ENCODE peak calls at places on chromosomes 5 and 9, in five cellular contexts. W is K562, I is SK-N-SH, A is HL-60, P is HCT116. V is an unnamed sample.
A peak's percentile ranks its signal among the peaks of the same experiment; 100 is the strongest.

GRCh38 chr5:151058891-151059611 is 21.8 kb downstream of the TNIP1 start:
- DNase-seq in W (no peak), I (no peak), A (peak; percentile 60), P (no peak), V (no peak)

GRCh38 chr5:141475625-141476131 is at the start of gene PCDHGC3:
- DNase-seq in W (peak; percentile 16), I (peak; percentile 90), A (peak; percentile 57), P (no peak), V (peak; percentile 95)

GRCh38 chr9:112493738-112494137 is 7.1 kb downstream of the KIAA1958 start:
- DNase-seq in W (no peak), I (no peak), A (no peak), P (no peak), V (no peak)

GRCh38 chr5:96257904-96258303 is 175.1 kb downstream of the PCSK1 start:
- DNase-seq in W (no peak), I (no peak), A (no peak), P (no peak), V (no peak)

GRCh38 chr5:169223595-169223953 is 77.4 kb downstream of the SLIT3 start:
- DNase-seq in W (no peak), I (no peak), A (no peak), P (no peak), V (no peak)

GRCh38 chr5:151295138-151295537 is 8.4 kb downstream of the SLC36A3 start:
- DNase-seq in W (no peak), I (no peak), A (peak; percentile 63), P (no peak), V (no peak)

GRCh38 chr5:138955013-138955660 is 80.0 kb upstream of the LRRTM2 start:
- DNase-seq in W (no peak), I (peak; percentile 59), A (no peak), P (no peak), V (no peak)

GRCh38 chr9:68631811-68632210 is 73.2 kb upstream of the PIP5K1B start:
- DNase-seq in W (no peak), I (no peak), A (no peak), P (no peak), V (no peak)

GRCh38 chr5:104429911-104430310 is 867.3 kb upstream of the NUDT12 start:
- DNase-seq in W (no peak), I (no peak), A (no peak), P (no peak), V (no peak)

GRCh38 chr5:104431946-104432345 is 869.4 kb upstream of the NUDT12 start:
- DNase-seq in W (no peak), I (peak; percentile 50), A (no peak), P (no peak), V (no peak)

DNA sequence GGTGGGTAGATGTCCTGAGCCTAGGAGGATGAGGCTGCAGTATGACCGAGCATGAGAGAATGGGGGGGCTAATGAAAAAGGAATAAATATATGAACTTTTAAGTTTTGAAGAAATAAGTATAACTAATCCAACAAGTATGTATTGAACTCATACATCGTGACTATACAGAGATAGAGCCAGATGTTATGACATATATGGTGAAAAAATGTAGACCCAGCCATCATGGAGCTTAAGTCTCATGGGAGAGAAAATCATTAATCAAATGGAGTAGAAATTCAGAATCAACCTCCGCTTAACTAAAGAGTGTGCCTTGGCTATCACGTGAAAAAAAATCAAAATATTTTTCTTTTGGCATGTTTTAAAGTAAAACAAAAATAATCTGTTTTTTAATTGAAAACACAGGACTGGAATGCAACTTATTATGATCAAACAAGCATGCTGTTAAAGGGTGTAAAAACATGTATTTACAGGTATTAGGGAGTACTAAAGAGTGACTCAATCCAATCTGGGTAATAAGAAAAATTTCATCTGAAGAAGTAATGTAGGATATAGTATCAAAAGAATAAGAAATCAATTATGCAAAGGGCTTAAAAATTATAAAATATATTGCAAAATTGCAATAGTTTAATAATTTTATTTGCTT is 868.5 kb upstream of the NUDT12 start:
- DNase-seq in W (no peak), I (no peak), A (no peak), P (no peak), V (no peak)
- TF ChIP-seq REST in W (no peak), I (no peak), A (no peak), P (no peak), V (no peak)

DNA sequence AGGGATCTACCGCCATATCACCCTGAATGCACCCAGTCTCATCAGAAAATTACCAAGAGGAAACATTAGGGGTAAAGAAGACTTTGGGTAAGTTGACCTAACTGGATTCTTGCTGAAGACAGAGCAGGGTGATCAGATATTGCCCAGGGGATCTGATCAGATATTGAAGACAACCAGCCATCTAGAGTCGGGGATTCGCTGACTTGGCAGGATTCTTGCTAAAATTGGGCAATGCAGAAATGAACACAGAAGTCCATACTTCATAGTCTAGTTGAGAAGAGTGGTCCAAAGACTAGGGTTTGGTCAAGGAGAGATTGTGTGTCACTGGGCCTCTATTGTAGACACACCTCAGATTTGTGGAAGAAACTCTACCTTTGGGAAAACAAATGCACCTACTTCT is 107.2 kb downstream of the SV2C start:
- DNase-seq in W (no peak), I (no peak), A (no peak), P (no peak), V (no peak)
- H3K27me3 ChIP-seq in W (no peaks in the 10 kb centered on the region), I (no peaks in the 10 kb centered on the region), A (no peaks in the 10 kb centered on the region), P (peaks cover 36% of the 10 kb centered on the region), V (no peaks in the 10 kb centered on the region)

GRCh38 chr5:10452768-10453331 is 11.2 kb downstream of the ROPN1L start:
- DNase-seq in W (peak; percentile 80), I (peak; percentile 78), A (peak; percentile 74), P (peak; percentile 70), V (peak; percentile 87)
- TF ChIP-seq REST in W (no peak), I (no peak), A (no peak), P (no peak), V (no peak)

GRCh38 chr5:1885476-1885755 is 2.7 kb upstream of the IRX4 start:
- DNase-seq in W (no peak), I (no peak), A (no peak), P (no peak), V (peak; percentile 29)
- H3K27me3 ChIP-seq in W (peaks cover 50% of the 10 kb centered on the region), I (peaks cover 85% of the 10 kb centered on the region), A (peaks cover 64% of the 10 kb centered on the region), P (no peaks in the 10 kb centered on the region), V (peaks cover 97% of the 10 kb centered on the region)

DNA sequence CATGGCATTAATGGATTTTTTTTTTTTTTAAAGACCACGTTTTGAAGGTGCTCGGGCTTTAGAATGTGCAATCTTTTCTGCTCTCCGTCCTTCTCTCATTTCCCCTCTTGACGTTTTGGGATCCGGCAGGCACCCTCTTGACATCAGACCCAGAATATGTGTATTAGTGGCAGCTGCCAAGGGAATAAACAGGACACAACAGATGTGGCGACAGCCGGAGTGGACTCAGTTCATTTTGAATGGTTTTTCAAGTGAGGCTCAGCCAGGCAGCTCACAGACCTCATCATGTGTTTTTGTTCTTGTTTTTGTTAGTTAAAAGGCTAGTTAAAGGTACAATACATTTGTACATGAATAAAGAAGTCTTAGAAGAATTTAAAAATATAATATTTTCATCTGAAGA is 365.0 kb upstream of the SEMA6A start:
- DNase-seq in W (no peak), I (no peak), A (no peak), P (no peak), V (no peak)
- TF ChIP-seq REST in W (no peak), I (no peak), A (no peak), P (no peak), V (no peak)

GRCh38 chr9:91048739-91049138 is 247.1 kb downstream of the SYK start:
- DNase-seq in W (no peak), I (no peak), A (no peak), P (no peak), V (no peak)
- H3K27me3 ChIP-seq in W (peaks cover 12% of the 10 kb centered on the region), I (no peaks in the 10 kb centered on the region), A (no peaks in the 10 kb centered on the region), P (no peaks in the 10 kb centered on the region), V (no peaks in the 10 kb centered on the region)

GRCh38 chr9:3239240-3239639 is 286.6 kb downstream of the RFX3 start:
- DNase-seq in W (no peak), I (no peak), A (no peak), P (no peak), V (no peak)

GRCh38 chr9:3238241-3238640 is 287.6 kb downstream of the RFX3 start:
- DNase-seq in W (no peak), I (no peak), A (no peak), P (no peak), V (no peak)

GRCh38 chr9:3240651-3241268 is 285.0 kb downstream of the RFX3 start:
- DNase-seq in W (peak; percentile 41), I (peak; percentile 46), A (peak; percentile 75), P (peak; percentile 65), V (peak; percentile 89)

GRCh38 chr9:3243676-3244075 is 282.1 kb downstream of the RFX3 start:
- DNase-seq in W (no peak), I (no peak), A (peak; percentile 61), P (no peak), V (no peak)

GRCh38 chr9:3241290-3241689 is 284.5 kb downstream of the RFX3 start:
- DNase-seq in W (no peak), I (no peak), A (no peak), P (no peak), V (peak; percentile 65)
- TF ChIP-seq REST in W (no peak), I (no peak), A (no peak), P (no peak), V (no peak)

DNA sequence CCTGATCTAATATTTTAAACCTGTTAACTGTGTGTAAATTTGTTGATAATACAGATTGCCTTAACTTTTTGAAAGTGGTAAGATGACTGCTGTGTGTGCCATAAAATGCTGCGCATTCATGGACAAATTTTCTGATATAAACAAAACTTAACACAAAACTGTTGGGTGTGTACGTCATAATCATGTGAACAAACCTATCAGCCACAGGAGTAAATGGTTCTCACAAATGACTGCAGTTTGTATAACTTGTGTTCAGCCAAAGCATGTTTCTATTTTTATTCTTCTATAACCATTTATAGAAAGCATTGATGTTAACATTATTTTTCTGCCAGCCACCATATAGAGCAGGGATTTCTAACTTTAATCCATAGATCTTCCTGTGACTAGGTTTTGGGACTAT is 21.5 kb downstream of the CAMK4 start:
- DNase-seq in W (no peak), I (no peak), A (no peak), P (no peak), V (no peak)
- H3K27me3 ChIP-seq in W (peaks cover 5% of the 10 kb centered on the region), I (no peaks in the 10 kb centered on the region), A (no peaks in the 10 kb centered on the region), P (peaks cover 4% of the 10 kb centered on the region), V (no peaks in the 10 kb centered on the region)

DNA sequence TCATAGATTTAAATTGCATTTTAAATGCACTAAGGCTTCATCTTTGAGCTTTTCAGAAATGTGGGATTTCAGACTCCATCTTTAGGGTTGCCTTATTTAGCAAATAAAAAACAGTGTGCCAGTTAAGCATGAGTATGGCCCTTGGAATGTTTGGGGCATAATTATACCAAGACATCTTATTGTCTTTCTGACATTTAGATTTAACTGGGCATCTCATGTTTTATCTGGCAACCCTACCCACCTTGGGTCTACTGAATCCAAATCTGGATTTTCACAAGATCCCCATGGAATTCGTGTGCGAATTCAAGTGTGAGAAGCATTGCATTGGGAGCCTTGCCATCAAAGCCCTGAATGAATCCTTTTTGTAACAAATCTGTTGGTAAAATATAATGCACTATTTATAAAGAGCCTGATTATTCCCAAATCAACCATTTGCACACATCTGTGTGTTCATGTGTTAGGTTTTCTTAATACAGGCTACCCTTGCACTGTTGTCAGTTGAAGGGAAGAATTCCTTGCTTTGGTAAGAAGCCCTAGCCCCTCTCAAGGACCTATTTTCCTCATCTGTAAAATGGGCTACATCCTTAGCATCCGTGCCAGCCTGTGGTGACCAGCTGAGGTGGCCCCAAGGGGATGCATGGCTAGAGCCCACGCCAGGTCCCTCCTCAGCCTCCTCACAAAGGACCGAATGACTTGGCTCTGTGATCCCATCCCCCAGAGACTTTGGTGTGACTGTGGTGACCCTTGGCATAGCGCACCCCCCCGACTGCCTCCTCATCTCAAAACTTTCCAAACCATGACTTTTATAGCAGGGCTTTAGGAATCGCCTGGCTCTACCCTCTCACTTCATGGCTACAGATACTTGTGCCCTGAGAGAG is 8.1 kb downstream of the GSN start:
- DNase-seq in W (no peak), I (no peak), A (no peak), P (no peak), V (no peak)
- TF ChIP-seq REST in W (no peak), I (no peak), A (no peak), P (no peak), V (no peak)

V was measured in GM23338.